ENCODE peak calls at places on chromosomes 16 and 17, in nine cellular contexts. O, S, B, Z, J, E, H, K and C are unnamed samples.

GRCh38 chr17:71850792-71851191 is 270.0 kb upstream of the SOX9 start:
- DNase-seq in O (no peak), S (no peak), B (no peak), Z (no peak), J (no peak), E (no peak), H (no peak), K (no peak), C (no peak)

GRCh38 chr16:2904100-2904921 is 7.4 kb upstream of the FLYWCH1 start:
- DNase-seq in O (peak; percentile 83), S (peak; percentile 86), B (peak; percentile 88), Z (peak; percentile 96), J (peak; percentile 82), E (peak; percentile 70), H (peak; percentile 71), K (peak; percentile 68), C (peak; percentile 32)

GRCh38 chr16:14307059-14307531 is 236.0 kb downstream of the MRTFB start:
- DNase-seq in O (no peak), S (no peak), B (no peak), Z (no peak), J (no peak), E (no peak), H (no peak), K (no peak), C (no peak)

GRCh38 chr16:21166561-21166961 is 8.1 kb downstream of the LDAF1 start:
- DNase-seq in O (no peak), S (no peak), B (no peak), Z (no peak), J (no peak), E (no peak), H (no peak), K (no peak), C (no peak)

GRCh38 chr16:23357761-23358290 is 55.7 kb downstream of the SCNN1B start:
- DNase-seq in O (no peak), S (no peak), B (no peak), Z (no peak), J (no peak), E (no peak), H (no peak), K (no peak), C (no peak)

GRCh38 chr17:78780852-78781338 is 1.2 kb downstream of the CYTH1 start:
- DNase-seq in O (no peak), S (peak; percentile 60), B (no peak), Z (peak; percentile 54), J (no peak), E (no peak), H (no peak), K (no peak), C (no peak)

GRCh38 chr16:14416184-14416583 is 213.9 kb downstream of the PARN start:
- DNase-seq in O (no peak), S (no peak), B (no peak), Z (no peak), J (no peak), E (no peak), H (no peak), K (no peak), C (no peak)

GRCh38 chr17:4537451-4538235 is 17.5 kb downstream of the MYBBP1A start:
- DNase-seq in O (no peak), S (no peak), B (no peak), Z (peak; percentile 90), J (no peak), E (no peak), H (no peak), K (no peak), C (no peak)

GRCh38 chr16:68234188-68235104 is 1.5 kb downstream of the ESRP2 start:
- DNase-seq in O (no peak), S (no peak), B (no peak), Z (no peak), J (no peak), E (no peak), H (no peak), K (no peak), C (peak; percentile 77)

GRCh38 chr16:70520612-70521297 is 2.6 kb downstream of the COG4 start:
- DNase-seq in O (no peak), S (peak; percentile 80), B (peak; percentile 44), Z (no peak), J (no peak), E (no peak), H (peak; percentile 55), K (no peak), C (no peak)

GRCh38 chr17:72710834-72711233 is 381.7 kb downstream of the SLC39A11 start:
- DNase-seq in O (no peak), S (no peak), B (no peak), Z (no peak), J (no peak), E (no peak), H (no peak), K (no peak), C (no peak)

GRCh38 chr17:40553694-40554534 is 11.4 kb downstream of the CCR7 start:
- DNase-seq in O (no peak), S (no peak), B (no peak), Z (peak; percentile 83), J (no peak), E (no peak), H (no peak), K (peak; percentile 6), C (no peak)

GRCh38 chr17:38693700-38694329 is 11.3 kb upstream of the MLLT6 start:
- DNase-seq in O (no peak), S (no peak), B (no peak), Z (no peak), J (peak; percentile 72), E (no peak), H (peak; percentile 67), K (no peak), C (no peak)

GRCh38 chr17:81130385-81131288 is 34.7 kb upstream of the PVALEF start:
- DNase-seq in O (no peak), S (no peak), B (no peak), Z (peak; percentile 93), J (no peak), E (no peak), H (no peak), K (no peak), C (no peak)

GRCh38 chr17:43914451-43914850 is 7.1 kb upstream of the MPP2 start:
- DNase-seq in O (no peak), S (no peak), B (no peak), Z (no peak), J (no peak), E (no peak), H (no peak), K (no peak), C (no peak)

GRCh38 chr17:76207268-76207667 is 33.0 kb downstream of the RNF157 start:
- DNase-seq in O (no peak), S (no peak), B (no peak), Z (no peak), J (no peak), E (no peak), H (no peak), K (no peak), C (no peak)

GRCh38 chr16:27918755-27919154 is 144.8 kb downstream of the GSG1L start:
- DNase-seq in O (no peak), S (no peak), B (no peak), Z (no peak), J (no peak), E (no peak), H (no peak), K (no peak), C (no peak)

GRCh38 chr17:27498615-27499316 is 42.5 kb downstream of the KSR1 start:
- DNase-seq in O (no peak), S (no peak), B (no peak), Z (no peak), J (no peak), E (no peak), H (no peak), K (no peak), C (no peak)

GRCh38 chr16:86002178-86002577 is 103.2 kb downstream of the IRF8 start:
- DNase-seq in O (no peak), S (no peak), B (no peak), Z (no peak), J (no peak), E (no peak), H (no peak), K (no peak), C (no peak)

GRCh38 chr17:83099570-83100181 is 20.3 kb downstream of the METRNL start:
- DNase-seq in O (no peak), S (no peak), B (no peak), Z (no peak), J (no peak), E (no peak), H (no peak), K (no peak), C (no peak)

GRCh38 chr17:40341808-40342574 is 22.5 kb downstream of the GJD3 start:
- DNase-seq in O (no peak), S (no peak), B (peak; percentile 84), Z (peak; percentile 95), J (no peak), E (no peak), H (no peak), K (peak; percentile 37), C (no peak)

GRCh38 chr17:1720856-1721386 is 3.6 kb upstream of the WDR81 start:
- DNase-seq in O (peak; percentile 63), S (peak; percentile 82), B (no peak), Z (peak; percentile 89), J (no peak), E (no peak), H (no peak), K (peak; percentile 58), C (no peak)

GRCh38 chr17:46158323-46159296 is 34.6 kb downstream of the KANSL1 start:
- DNase-seq in O (no peak), S (no peak), B (no peak), Z (no peak), J (no peak), E (no peak), H (no peak), K (no peak), C (peak; percentile 67)

GRCh38 chr17:46915596-46915995 is 7.4 kb upstream of the GOSR2 start:
- DNase-seq in O (no peak), S (no peak), B (no peak), Z (no peak), J (no peak), E (no peak), H (no peak), K (no peak), C (no peak)

GRCh38 chr17:45353047-45353446 is 36.2 kb upstream of the MAP3K14 start:
- DNase-seq in O (no peak), S (no peak), B (no peak), Z (no peak), J (no peak), E (no peak), H (no peak), K (no peak), C (no peak)